ENCODE peak calls at places on chromosomes 3 and 15, in seven cellular contexts. One of them, this sample, is unnamed.

GRCh38 chr3:160184655-160185054 is 40.6 kb upstream of the C3orf80 start:
- DNase-seq in HepG2: no peak
- DNase-seq in HCT116: no peak
- DNase-seq in K562: no peak
- DNase-seq in SK-N-SH: no peak
- DNase-seq in GM12878: no peak
- DNase-seq in H1: no peak
- DNase-seq in this sample: no peak

GRCh38 chr3:51982352-51982837 is 940 bp upstream of the ACY1 start:
- DNase-seq in K562: peak; percentile 49
- DNase-seq in HCT116: peak; percentile 57
- DNase-seq in SK-N-SH: peak; percentile 87
- DNase-seq in GM12878: no peak
- DNase-seq in H1: peak; percentile 66
- DNase-seq in HepG2: peak; percentile 91
- DNase-seq in this sample: no peak

GRCh38 chr3:114362815-114363214 is 69.0 kb downstream of the TIGIT start:
- DNase-seq in K562: peak; percentile 5
- DNase-seq in H1: no peak
- DNase-seq in GM12878: no peak
- DNase-seq in SK-N-SH: peak; percentile 31
- DNase-seq in HCT116: peak; percentile 33
- DNase-seq in HepG2: peak; percentile 11
- DNase-seq in this sample: no peak

GRCh38 chr3:58028902-58029301 is 20.7 kb downstream of the FLNB start:
- DNase-seq in HCT116: no peak
- DNase-seq in H1: no peak
- DNase-seq in K562: no peak
- DNase-seq in SK-N-SH: no peak
- DNase-seq in GM12878: no peak
- DNase-seq in HepG2: no peak
- DNase-seq in this sample: no peak

GRCh38 chr15:89673162-89673506 is 6.0 kb downstream of the PLIN1 start:
- DNase-seq in H1: peak; percentile 85
- DNase-seq in HepG2: peak; percentile 25
- DNase-seq in K562: peak; percentile 78
- DNase-seq in HCT116: peak; percentile 12
- DNase-seq in GM12878: no peak
- DNase-seq in SK-N-SH: peak; percentile 81
- DNase-seq in this sample: peak; percentile 67

GRCh38 chr3:16300881-16301359 is 35.9 kb downstream of the OXNAD1 start:
- DNase-seq in K562: no peak
- DNase-seq in SK-N-SH: no peak
- DNase-seq in HCT116: no peak
- DNase-seq in HepG2: no peak
- DNase-seq in GM12878: peak; percentile 48
- DNase-seq in H1: no peak
- DNase-seq in this sample: no peak

GRCh38 chr15:75154461-75155062 is 47.1 kb upstream of the C15orf39 start:
- DNase-seq in GM12878: no peak
- DNase-seq in HCT116: no peak
- DNase-seq in SK-N-SH: no peak
- DNase-seq in HepG2: no peak
- DNase-seq in H1: no peak
- DNase-seq in K562: no peak
- DNase-seq in this sample: no peak

GRCh38 chr15:74403981-74404563 is 29.7 kb downstream of the SEMA7A start:
- DNase-seq in SK-N-SH: no peak
- DNase-seq in GM12878: peak; percentile 95
- DNase-seq in HCT116: no peak
- DNase-seq in K562: no peak
- DNase-seq in HepG2: no peak
- DNase-seq in H1: no peak
- DNase-seq in this sample: no peak

GRCh38 chr3:33299395-33300081 is 22.3 kb downstream of the FBXL2 start:
- DNase-seq in H1: no peak
- DNase-seq in SK-N-SH: no peak
- DNase-seq in GM12878: no peak
- DNase-seq in HepG2: no peak
- DNase-seq in K562: no peak
- DNase-seq in HCT116: peak; percentile 90
- DNase-seq in this sample: no peak

GRCh38 chr3:172102883-172103310 is 63.5 kb downstream of the FNDC3B start:
- DNase-seq in K562: no peak
- DNase-seq in GM12878: no peak
- DNase-seq in H1: no peak
- DNase-seq in HCT116: no peak
- DNase-seq in HepG2: peak; percentile 82
- DNase-seq in SK-N-SH: no peak
- DNase-seq in this sample: no peak

GRCh38 chr3:8734137-8734878 is 706 bp downstream of the CAV3 start:
- DNase-seq in GM12878: no peak
- DNase-seq in HepG2: no peak
- DNase-seq in HCT116: no peak
- DNase-seq in H1: no peak
- DNase-seq in K562: no peak
- DNase-seq in SK-N-SH: no peak
- DNase-seq in this sample: no peak

GRCh38 chr15:95511680-95512079 is 818.8 kb upstream of the NR2F2 start:
- DNase-seq in K562: no peak
- DNase-seq in HepG2: no peak
- DNase-seq in GM12878: no peak
- DNase-seq in H1: no peak
- DNase-seq in HCT116: no peak
- DNase-seq in SK-N-SH: no peak
- DNase-seq in this sample: no peak

GRCh38 chr15:71792521-71792920 is 17.8 kb upstream of the NR2E3 start:
- DNase-seq in SK-N-SH: no peak
- DNase-seq in HCT116: no peak
- DNase-seq in HepG2: no peak
- DNase-seq in GM12878: no peak
- DNase-seq in K562: no peak
- DNase-seq in H1: no peak
- DNase-seq in this sample: no peak

GRCh38 chr3:192514081-192514753 is 213.1 kb downstream of the FGF12 start:
- DNase-seq in HCT116: no peak
- DNase-seq in HepG2: no peak
- DNase-seq in K562: peak; percentile 11
- DNase-seq in GM12878: no peak
- DNase-seq in SK-N-SH: peak; percentile 12
- DNase-seq in H1: peak; percentile 77
- DNase-seq in this sample: peak; percentile 52

GRCh38 chr3:129596194-129597086 is 10.0 kb downstream of the PLXND1 start:
- DNase-seq in HepG2: peak; percentile 91
- DNase-seq in SK-N-SH: peak; percentile 64
- DNase-seq in K562: peak; percentile 42
- DNase-seq in HCT116: no peak
- DNase-seq in GM12878: no peak
- DNase-seq in H1: no peak
- DNase-seq in this sample: no peak

GRCh38 chr3:71064288-71064975 is 519.1 kb downstream of the FOXP1 start:
- DNase-seq in HepG2: peak; percentile 63
- DNase-seq in K562: peak; percentile 11
- DNase-seq in SK-N-SH: peak; percentile 89
- DNase-seq in GM12878: no peak
- DNase-seq in HCT116: no peak
- DNase-seq in H1: peak; percentile 76
- DNase-seq in this sample: no peak

GRCh38 chr3:62228467-62228866 is 144.9 kb downstream of the FEZF2 start:
- DNase-seq in H1: no peak
- DNase-seq in K562: no peak
- DNase-seq in SK-N-SH: no peak
- DNase-seq in HCT116: no peak
- DNase-seq in HepG2: no peak
- DNase-seq in GM12878: no peak
- DNase-seq in this sample: no peak

GRCh38 chr15:76512971-76513370 is 176.4 kb downstream of the ISL2 start:
- DNase-seq in K562: no peak
- DNase-seq in HCT116: no peak
- DNase-seq in H1: no peak
- DNase-seq in SK-N-SH: no peak
- DNase-seq in GM12878: no peak
- DNase-seq in HepG2: no peak
- DNase-seq in this sample: no peak

GRCh38 chr15:75669879-75670212 is 22.1 kb downstream of the SNX33 start:
- DNase-seq in HCT116: no peak
- DNase-seq in H1: no peak
- DNase-seq in HepG2: no peak
- DNase-seq in K562: no peak
- DNase-seq in GM12878: no peak
- DNase-seq in SK-N-SH: no peak
- DNase-seq in this sample: no peak

GRCh38 chr15:31102049-31102321 is 460 bp upstream of the TRPM1 start:
- DNase-seq in K562: no peak
- DNase-seq in GM12878: no peak
- DNase-seq in H1: no peak
- DNase-seq in HepG2: no peak
- DNase-seq in HCT116: no peak
- DNase-seq in SK-N-SH: peak; percentile 80
- DNase-seq in this sample: no peak

GRCh38 chr3:101890716-101891115 is 41.4 kb downstream of the NFKBIZ start:
- DNase-seq in K562: no peak
- DNase-seq in HCT116: no peak
- DNase-seq in HepG2: no peak
- DNase-seq in GM12878: no peak
- DNase-seq in SK-N-SH: no peak
- DNase-seq in H1: no peak
- DNase-seq in this sample: no peak

DNA sequence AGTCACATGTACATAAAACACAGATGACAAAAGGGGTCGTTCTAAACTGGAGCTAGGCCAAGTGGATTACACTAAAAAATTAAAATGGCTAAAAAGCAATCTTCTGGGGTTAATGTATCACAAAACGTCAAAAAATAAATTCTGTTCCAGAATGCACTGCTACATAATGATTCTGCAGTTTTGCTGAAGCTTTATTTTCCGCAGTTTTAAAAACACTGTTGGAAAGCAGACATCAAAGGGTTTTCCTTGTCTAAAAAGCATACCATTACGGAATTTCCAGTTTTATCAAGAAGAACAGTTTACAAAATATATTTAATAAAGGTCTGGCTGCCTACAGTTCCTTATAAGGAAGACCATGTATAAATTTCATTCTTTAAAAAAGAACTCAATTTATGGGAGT is 1.4 kb downstream of the DMXL2 start:
- DNase-seq in GM12878: no peak
- DNase-seq in K562: no peak
- DNase-seq in HCT116: no peak
- DNase-seq in SK-N-SH: no peak
- DNase-seq in HepG2: no peak
- DNase-seq in H1: no peak
- DNase-seq in this sample: no peak
- H3K4me3 ChIP-seq in GM12878: peak overlapping the region; percentile 75
- H3K4me3 ChIP-seq in K562: peak overlapping the region; percentile 72
- H3K4me3 ChIP-seq in HCT116: peak overlapping the region; percentile 83
- H3K4me3 ChIP-seq in SK-N-SH: peak overlapping the region; percentile 96
- H3K4me3 ChIP-seq in HepG2: peak overlapping the region; percentile 90
- H3K4me3 ChIP-seq in H1: no peak overlapping the region
- H3K4me3 ChIP-seq in this sample: peak overlapping the region; percentile 84

DNA sequence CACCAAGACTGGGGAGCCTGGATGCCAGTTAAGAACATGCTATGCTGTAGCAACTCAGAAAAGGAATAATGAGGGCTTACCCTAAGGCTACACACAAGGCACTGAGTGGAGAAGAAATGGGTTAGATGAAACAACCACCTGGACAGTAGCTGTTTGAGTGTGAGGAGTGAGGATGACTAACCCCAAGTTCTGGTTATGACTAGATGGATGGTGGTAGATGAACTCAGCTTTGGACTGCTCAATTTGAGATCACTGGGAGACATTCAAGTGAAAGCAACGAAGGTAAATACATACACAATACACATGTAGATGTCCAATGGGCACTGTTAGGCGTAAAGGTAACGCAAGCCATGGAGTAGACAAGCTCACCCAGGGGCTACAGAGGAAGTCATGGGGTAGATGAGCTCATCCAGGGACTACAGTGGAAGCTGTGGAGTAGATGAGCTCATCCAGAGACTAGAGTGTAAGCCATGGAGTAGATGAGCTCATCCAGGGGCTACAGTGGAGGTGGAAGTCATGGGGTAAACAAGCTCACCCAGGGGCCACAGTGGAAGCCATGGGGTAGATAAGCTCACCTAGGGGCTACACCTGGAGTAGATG is 98.3 kb downstream of the ANO10 start:
- DNase-seq in HCT116: no peak
- DNase-seq in K562: peak; percentile 19
- DNase-seq in GM12878: peak; percentile 21
- DNase-seq in H1: no peak
- DNase-seq in SK-N-SH: no peak
- DNase-seq in HepG2: peak; percentile 13
- DNase-seq in this sample: no peak
- TF ChIP-seq YY1 in HCT116: no peak
- TF ChIP-seq YY1 in K562: no peak
- TF ChIP-seq YY1 in GM12878: no peak
- TF ChIP-seq YY1 in H1: no peak
- TF ChIP-seq YY1 in SK-N-SH: no peak
- TF ChIP-seq YY1 in HepG2: no peak
- TF ChIP-seq YY1 in this sample: no peak

DNA sequence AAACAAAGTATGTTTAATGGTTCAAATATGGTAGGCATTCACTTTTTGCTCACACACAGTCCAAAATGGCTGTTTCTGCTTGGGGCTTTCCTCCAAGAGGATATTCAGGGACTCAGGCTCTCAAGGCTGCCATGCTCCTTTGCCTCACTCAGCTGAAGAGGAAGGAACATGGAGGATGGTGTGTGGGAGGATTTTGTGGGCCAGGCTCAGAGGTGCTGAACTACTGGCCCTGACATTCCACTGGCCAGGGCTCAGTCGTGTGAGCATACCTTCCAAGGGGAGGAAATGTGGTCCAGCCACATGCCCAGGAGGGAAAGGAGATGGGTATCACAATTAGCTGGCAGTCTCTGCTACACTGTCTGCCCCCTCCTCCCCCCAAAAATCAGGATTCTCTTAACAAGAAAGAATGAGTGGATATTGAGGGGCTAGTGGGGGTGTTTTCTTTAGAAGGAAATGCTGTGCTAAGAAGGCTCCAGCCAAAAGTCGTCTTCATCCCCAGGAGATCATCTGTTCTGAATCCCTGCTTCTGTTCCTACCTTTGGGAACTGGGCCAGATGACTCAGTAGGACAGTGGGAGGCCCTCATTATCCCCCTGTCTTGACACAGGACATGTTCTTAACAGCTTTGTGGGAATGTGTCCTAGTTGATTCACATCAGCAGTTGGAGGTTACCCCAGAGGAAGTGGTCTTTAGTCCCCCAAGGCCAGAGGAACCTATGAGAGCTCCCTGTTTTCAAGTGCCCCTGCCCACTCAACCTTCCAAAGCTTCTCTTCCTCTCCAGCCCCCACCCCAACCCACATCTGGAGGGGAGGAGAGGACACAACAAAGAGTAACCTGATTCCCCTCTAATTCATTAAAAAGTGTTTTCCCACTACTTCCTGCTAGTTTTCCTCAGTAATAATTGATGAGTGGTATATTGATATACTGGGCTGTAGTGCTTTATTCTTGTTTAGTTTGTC is 8.9 kb downstream of the PXYLP1 start:
- DNase-seq in GM12878: no peak
- DNase-seq in HCT116: no peak
- DNase-seq in H1: no peak
- DNase-seq in K562: no peak
- DNase-seq in SK-N-SH: peak; percentile 38
- DNase-seq in HepG2: no peak
- DNase-seq in this sample: no peak
- H3K4me1 ChIP-seq in GM12878: no peaks in the 10 kb centered on the region
- H3K4me1 ChIP-seq in HCT116: peaks cover 10% of the 10 kb centered on the region
- H3K4me1 ChIP-seq in H1: peaks cover 10% of the 10 kb centered on the region
- H3K4me1 ChIP-seq in K562: no peaks in the 10 kb centered on the region
- H3K4me1 ChIP-seq in SK-N-SH: peaks cover 27% of the 10 kb centered on the region
- H3K4me1 ChIP-seq in HepG2: peaks cover 38% of the 10 kb centered on the region
- H3K4me1 ChIP-seq in this sample: no peaks in the 10 kb centered on the region

GRCh38 chr3:43307226-43307625 is 20.9 kb downstream of the SNRK start:
- DNase-seq in H1: no peak
- DNase-seq in HCT116: no peak
- DNase-seq in K562: no peak
- DNase-seq in SK-N-SH: no peak
- DNase-seq in HepG2: no peak
- DNase-seq in GM12878: no peak
- DNase-seq in this sample: no peak
- H3K4me3 ChIP-seq in H1: no peak overlapping the region
- H3K4me3 ChIP-seq in HCT116: no peak overlapping the region
- H3K4me3 ChIP-seq in K562: no peak overlapping the region
- H3K4me3 ChIP-seq in SK-N-SH: no peak overlapping the region
- H3K4me3 ChIP-seq in HepG2: no peak overlapping the region
- H3K4me3 ChIP-seq in GM12878: no peak overlapping the region
- H3K4me3 ChIP-seq in this sample: no peak overlapping the region

This sample was measured in NT2/D1.